ENCODE peak calls at places on chromosome 15, in six cellular contexts. L is A549, W is IMR-90, D is HepG2, T is GM12878, E is K562. J is an unnamed sample.

GRCh38 chr15:62417444-62417843 is 252.4 kb upstream of the C2CD4B start:
- DNase-seq in W (peak; percentile 59), T (no peak), E (no peak), D (no peak), L (no peak), J (no peak)

GRCh38 chr15:101121511-101122090 is 130.2 kb downstream of the CHSY1 start:
- DNase-seq in W (peak; percentile 74), T (no peak), E (peak; percentile 71), D (no peak), L (no peak), J (peak; percentile 49)

GRCh38 chr15:29822100-29822684 is at the start of gene TJP1:
- DNase-seq in T (no peak), D (peak; percentile 39), W (peak; percentile 74), E (peak; percentile 83), L (peak; percentile 84), J (peak; percentile 69)

GRCh38 chr15:63178034-63178433 is 11.4 kb upstream of the RAB8B start:
- DNase-seq in W (no peak), D (peak; percentile 20), E (no peak), L (no peak), T (no peak), J (no peak)

GRCh38 chr15:42727740-42728355 is 9.1 kb downstream of the CDAN1 start:
- DNase-seq in E (no peak), W (no peak), L (no peak), T (no peak), D (no peak), J (no peak)

GRCh38 chr15:40421246-40422157 is 15.9 kb downstream of the IVD start:
- DNase-seq in T (no peak), L (peak; percentile 63), D (peak; percentile 37), W (peak; percentile 52), E (peak; percentile 85), J (peak; percentile 74)

GRCh38 chr15:59174846-59175831 is 31.5 kb upstream of the LDHAL6B start:
- DNase-seq in L (peak; percentile 87), W (peak; percentile 87), T (no peak), D (peak; percentile 47), E (peak; percentile 62), J (peak; percentile 61)

GRCh38 chr15:90231028-90232017 is 2.4 kb downstream of the CIB1 start:
- DNase-seq in D (no peak), T (peak; percentile 32), E (no peak), W (no peak), L (no peak), J (no peak)

GRCh38 chr15:89278307-89278706 is 34.5 kb downstream of the FANCI start:
- DNase-seq in D (no peak), L (no peak), W (peak; percentile 36), T (no peak), E (no peak), J (no peak)

GRCh38 chr15:56339594-56339993 is 25.6 kb upstream of the TEX9 start:
- DNase-seq in T (no peak), E (no peak), D (no peak), L (no peak), W (no peak), J (no peak)

GRCh38 chr15:64673866-64674265 is 101.5 kb downstream of the RBPMS2 start:
- DNase-seq in W (no peak), D (no peak), E (no peak), T (no peak), L (no peak), J (no peak)

GRCh38 chr15:74272812-74273211 is 36.7 kb downstream of the CCDC33 start:
- DNase-seq in L (no peak), W (no peak), D (no peak), E (no peak), T (no peak), J (no peak)

GRCh38 chr15:67101981-67102929 is 36.9 kb downstream of the SMAD3 start:
- DNase-seq in W (peak; percentile 87), D (no peak), T (peak; percentile 97), L (no peak), E (no peak), J (no peak)

GRCh38 chr15:76799760-76800159 is 105.4 kb downstream of the SCAPER start:
- DNase-seq in T (no peak), D (no peak), E (peak; percentile 16), W (peak; percentile 88), L (peak; percentile 58), J (no peak)

GRCh38 chr15:93072440-93073394 is 16.3 kb downstream of the RGMA start:
- DNase-seq in E (peak; percentile 74), L (peak; percentile 53), D (peak; percentile 6), W (peak; percentile 23), T (no peak), J (peak; percentile 87)

GRCh38 chr15:49946681-49947080 is 172.4 kb downstream of the ATP8B4 start:
- DNase-seq in W (no peak), L (no peak), D (no peak), E (no peak), T (no peak), J (no peak)

GRCh38 chr15:25238716-25239470 is 199.9 kb downstream of the UBE3A start:
- DNase-seq in L (no peak), E (no peak), W (no peak), T (no peak), D (no peak), J (no peak)

GRCh38 chr15:35206060-35206675 is 121.1 kb upstream of the NANOGP8 start:
- DNase-seq in E (peak; percentile 54), D (peak; percentile 8), W (peak; percentile 13), T (no peak), L (peak; percentile 55), J (no peak)

GRCh38 chr15:89498574-89498906 is 2.2 kb upstream of the RHCG start:
- DNase-seq in D (no peak), W (no peak), E (no peak), T (no peak), L (no peak), J (no peak)

GRCh38 chr15:65553691-65554090 is 23.4 kb downstream of the HACD3 start:
- DNase-seq in W (no peak), T (no peak), L (no peak), D (no peak), E (no peak), J (no peak)

GRCh38 chr15:95910643-95911212 is 419.8 kb upstream of the NR2F2 start:
- DNase-seq in E (no peak), T (no peak), L (no peak), W (no peak), D (no peak), J (no peak)

GRCh38 chr15:40594429-40594836 is 384 bp downstream of the KNL1 start:
- DNase-seq in L (peak; percentile 58), W (peak; percentile 16), E (peak; percentile 83), T (peak; percentile 40), D (peak; percentile 38), J (peak; percentile 46)

GRCh38 chr15:75821946-75822345 is 21.3 kb upstream of the UBE2Q2 start:
- DNase-seq in L (no peak), D (no peak), W (no peak), E (no peak), T (no peak), J (no peak)

GRCh38 chr15:48748535-48748934 is 62.3 kb downstream of the CEP152 start:
- DNase-seq in W (peak; percentile 64), T (no peak), E (no peak), L (no peak), D (no peak), J (no peak)

GRCh38 chr15:32060706-32061105 is 30.4 kb downstream of the CHRNA7 start:
- DNase-seq in E (no peak), D (no peak), W (no peak), L (no peak), T (no peak), J (no peak)

GRCh38 chr15:84734794-84735479 is 13.5 kb upstream of the ZNF592 start:
- DNase-seq in W (peak; percentile 63), L (peak; percentile 93), T (peak; percentile 94), D (peak; percentile 56), E (peak; percentile 94), J (peak; percentile 50)

GRCh38 chr15:64247906-64248541 is 85.2 kb upstream of the PPIB start:
- DNase-seq in L (peak; percentile 95), T (peak; percentile 75), W (peak; percentile 90), E (peak; percentile 78), D (peak; percentile 93), J (peak; percentile 31)

GRCh38 chr15:62783303-62783957 is 259.1 kb upstream of the TPM1 start:
- DNase-seq in W (peak; percentile 93), D (no peak), E (no peak), L (peak; percentile 56), T (no peak), J (no peak)

GRCh38 chr15:81184188-81184587 is 12.5 kb upstream of the IL16 start:
- DNase-seq in T (no peak), E (no peak), W (peak; percentile 41), D (no peak), L (no peak), J (no peak)

GRCh38 chr15:71458089-71458660 is 342.9 kb downstream of the THSD4 start:
- DNase-seq in E (no peak), L (no peak), D (no peak), T (no peak), W (no peak), J (no peak)
- TF ChIP-seq BHLHE40 in E (no peak), L (no peak), D (no peak), T (no peak), W (no peak), J (no peak)

GRCh38 chr15:68488290-68488689 is 56.3 kb upstream of the ITGA11 start:
- DNase-seq in E (no peak), L (no peak), W (no peak), D (no peak), T (no peak), J (no peak)

GRCh38 chr15:68487087-68487843 is 55.3 kb upstream of the ITGA11 start:
- DNase-seq in W (peak; percentile 35), L (peak; percentile 51), T (no peak), E (no peak), D (no peak), J (no peak)

GRCh38 chr15:68491415-68492106 is 59.6 kb upstream of the ITGA11 start:
- DNase-seq in L (no peak), W (no peak), T (no peak), E (no peak), D (no peak), J (no peak)

GRCh38 chr15:68489426-68489825 is 57.5 kb upstream of the ITGA11 start:
- DNase-seq in L (no peak), D (no peak), T (no peak), W (no peak), E (no peak), J (no peak)

GRCh38 chr15:68488966-68489365 is 57.0 kb upstream of the ITGA11 start:
- DNase-seq in T (no peak), D (no peak), E (no peak), W (no peak), L (no peak), J (no peak)
- TF ChIP-seq BHLHE40 in T (no peak), D (no peak), E (no peak), W (no peak), L (no peak), J (no peak)

DNA sequence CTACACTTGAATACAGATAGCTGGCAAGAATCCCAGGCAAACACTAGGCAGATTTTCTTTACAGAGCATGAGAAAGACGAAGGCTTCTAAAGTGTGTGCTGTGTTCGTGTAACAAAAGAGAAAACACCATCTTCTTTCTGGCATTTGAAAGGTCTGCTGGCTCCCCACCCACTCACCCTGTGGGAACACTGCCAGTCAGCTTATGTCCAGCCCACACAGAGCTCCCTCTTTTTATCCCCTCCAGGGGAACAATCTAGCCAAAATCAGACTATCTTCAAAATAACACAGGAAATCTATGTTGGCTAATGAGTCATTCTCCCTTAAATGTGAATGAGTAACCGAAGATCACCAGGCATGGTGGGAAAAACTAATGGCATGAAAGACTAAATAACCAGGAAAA is 45.6 kb upstream of the PAQR5 start:
- DNase-seq in T (no peak), E (peak; percentile 6), W (peak; percentile 93), L (peak; percentile 48), D (no peak), J (no peak)
- TF ChIP-seq BHLHE40 in T (no peak), E (no peak), W (no peak), L (no peak), D (no peak), J (no peak)

GRCh38 chr15:54088837-54089236 is 110.6 kb downstream of the UNC13C start:
- DNase-seq in W (no peak), E (no peak), T (no peak), L (no peak), D (no peak), J (no peak)
- TF ChIP-seq BHLHE40 in W (no peak), E (no peak), T (no peak), L (no peak), D (no peak), J (no peak)